ENCODE peak calls at places on chromosome 15, in nine cellular contexts. N is kidney; A is left lung; Q is fibroblast of lung; S is tibial artery; Y is caudate nucleus; Z is A549; B is naive thymus-derived CD4-positive, alpha-beta T cell; F is RWPE1. G is an unnamed sample.
A peak's percentile ranks its signal among the peaks of the same experiment; 100 is the strongest.

GRCh38 chr15:29692527-29692926 is 129.7 kb downstream of the TJP1 start:
- DNase-seq in Z (peak; percentile 64), A (no peak), S (no peak), N (no peak), B (no peak), F (no peak), Q (no peak), Y (no peak), G (no peak)

GRCh38 chr15:65824941-65825544 is 33.0 kb upstream of the DENND4A start:
- DNase-seq in B (no peak), F (no peak), N (no peak), A (no peak), Y (no peak), Q (peak; percentile 58), S (peak; percentile 62), Z (no peak), G (no peak)

GRCh38 chr15:87154771-87155170 is 1075.1 kb downstream of the AGBL1 start:
- DNase-seq in F (peak; percentile 34), A (no peak), Z (no peak), B (no peak), N (no peak), Y (no peak), S (no peak), Q (no peak), G (no peak)

GRCh38 chr15:82709421-82710207 is at the start of gene AP3B2:
- DNase-seq in A (peak; percentile 74), Q (peak; percentile 71), B (peak; percentile 52), N (peak; percentile 89), S (peak; percentile 47), Z (peak; percentile 77), F (peak; percentile 88), Y (peak; percentile 60), G (peak; percentile 50)

GRCh38 chr15:82832601-82833209 is 23.3 kb downstream of the WHAMM start:
- DNase-seq in F (peak; percentile 93), N (no peak), B (no peak), Z (peak; percentile 56), S (no peak), Q (peak; percentile 87), Y (peak; percentile 62), A (no peak), G (no peak)

GRCh38 chr15:29093696-29094343 is 175.8 kb downstream of the NSMCE3 start:
- DNase-seq in Z (no peak), Q (no peak), A (no peak), F (no peak), N (peak; percentile 43), Y (no peak), S (peak; percentile 12), B (no peak), G (no peak)

GRCh38 chr15:84749111-84749991 is 959 bp downstream of the ZNF592 start:
- DNase-seq in Q (peak; percentile 22), Z (peak; percentile 34), B (no peak), A (peak; percentile 45), N (peak; percentile 80), S (peak; percentile 38), Y (peak; percentile 14), F (peak; percentile 18), G (peak; percentile 39)

GRCh38 chr15:89089316-89090230 is 1.3 kb downstream of the ABHD2 start:
- DNase-seq in F (no peak), S (no peak), B (no peak), Z (no peak), Y (no peak), Q (no peak), A (no peak), N (no peak), G (no peak)

GRCh38 chr15:58469432-58470353 is 37.9 kb downstream of the LIPC start:
- DNase-seq in B (no peak), Q (peak; percentile 93), S (no peak), N (no peak), Z (peak; percentile 97), A (peak; percentile 49), F (peak; percentile 60), Y (peak; percentile 8), G (no peak)

GRCh38 chr15:61660579-61660978 is 399.7 kb downstream of the VPS13C start:
- DNase-seq in S (peak; percentile 72), Z (no peak), N (no peak), Q (peak; percentile 76), Y (no peak), B (no peak), F (no peak), A (no peak), G (no peak)

GRCh38 chr15:76327191-76328105 is 9.1 kb upstream of the ISL2 start:
- DNase-seq in Z (no peak), B (no peak), Y (no peak), N (no peak), F (peak; percentile 21), A (no peak), S (no peak), Q (no peak), G (no peak)

GRCh38 chr15:98951004-98951403 is 56.6 kb downstream of the PGPEP1L start:
- DNase-seq in B (no peak), Q (no peak), F (no peak), S (no peak), Y (no peak), A (no peak), N (no peak), Z (no peak), G (no peak)
- H3K27ac ChIP-seq in B (no peak overlapping the region), Q (no peak overlapping the region), F (no peak overlapping the region), S (peak overlapping the region; percentile 95), Y (no peak overlapping the region), A (no peak overlapping the region), N (no peak overlapping the region), Z (peak overlapping the region; percentile 9), G (no peak overlapping the region)

GRCh38 chr15:51332211-51333147 is 5.9 kb downstream of the CYP19A1 start:
- DNase-seq in Q (peak; percentile 21), N (no peak), Y (peak; percentile 41), A (no peak), F (no peak), Z (no peak), B (no peak), S (no peak), G (no peak)

GRCh38 chr15:51334011-51334426 is 4.4 kb downstream of the CYP19A1 start:
- DNase-seq in B (no peak), A (no peak), F (no peak), Q (no peak), S (no peak), Z (no peak), Y (no peak), N (no peak), G (no peak)

GRCh38 chr15:51333571-51333970 is 4.8 kb downstream of the CYP19A1 start:
- DNase-seq in F (no peak), Q (no peak), B (no peak), A (no peak), N (no peak), S (no peak), Z (no peak), Y (no peak), G (no peak)

GRCh38 chr15:51335087-51335486 is 3.3 kb downstream of the CYP19A1 start:
- DNase-seq in N (no peak), S (no peak), Q (no peak), Y (no peak), B (no peak), Z (no peak), A (no peak), F (no peak), G (no peak)

DNA sequence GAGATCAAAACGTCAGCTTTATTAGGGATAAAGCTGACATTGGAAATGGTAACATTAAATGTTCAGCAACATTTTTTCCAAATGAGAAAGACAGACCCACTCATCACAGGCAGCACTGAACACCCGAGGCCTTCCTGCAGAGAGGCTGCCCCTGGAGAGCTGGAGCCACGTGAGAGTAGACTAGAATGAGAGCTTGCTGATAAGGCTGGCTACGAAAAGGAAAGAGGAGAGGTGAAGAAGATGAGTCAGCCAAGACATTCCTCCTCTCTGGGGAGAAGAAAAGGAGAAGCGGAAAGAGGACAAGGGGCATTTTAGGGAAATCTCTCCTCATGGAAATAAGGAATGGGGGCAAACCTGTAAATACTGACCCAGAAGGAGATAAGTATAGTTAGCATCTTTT is 7.3 kb downstream of the CYP19A1 start:
- DNase-seq in F (no peak), N (no peak), Z (no peak), B (no peak), S (no peak), Y (no peak), Q (no peak), A (no peak), G (no peak)
- H3K27ac ChIP-seq in F (no peak overlapping the region), N (no peak overlapping the region), Z (no peak overlapping the region), B (no peak overlapping the region), S (no peak overlapping the region), Y (no peak overlapping the region), Q (no peak overlapping the region), A (peak overlapping the region; percentile 9), G (no peak overlapping the region)

GRCh38 chr15:99103279-99103678 is 1.6 kb upstream of the SYNM start:
- DNase-seq in Z (no peak), Y (no peak), A (no peak), S (no peak), F (no peak), N (peak; percentile 43), Q (no peak), B (no peak), G (no peak)

GRCh38 chr15:99102332-99103235 is 2.3 kb upstream of the SYNM start:
- DNase-seq in S (no peak), A (no peak), B (no peak), Z (no peak), Y (no peak), Q (no peak), N (peak; percentile 43), F (no peak), G (no peak)

GRCh38 chr15:99106417-99107220 is 1.7 kb downstream of the SYNM start:
- DNase-seq in N (peak; percentile 64), Q (peak; percentile 98), A (no peak), S (no peak), B (no peak), Z (no peak), Y (no peak), F (no peak), G (no peak)

GRCh38 chr15:99105516-99106341 is 849 bp downstream of the SYNM start:
- DNase-seq in Y (peak; percentile 65), F (peak; percentile 57), Z (peak; percentile 81), Q (peak; percentile 63), A (no peak), B (peak; percentile 15), S (peak; percentile 40), N (peak; percentile 84), G (no peak)

DNA sequence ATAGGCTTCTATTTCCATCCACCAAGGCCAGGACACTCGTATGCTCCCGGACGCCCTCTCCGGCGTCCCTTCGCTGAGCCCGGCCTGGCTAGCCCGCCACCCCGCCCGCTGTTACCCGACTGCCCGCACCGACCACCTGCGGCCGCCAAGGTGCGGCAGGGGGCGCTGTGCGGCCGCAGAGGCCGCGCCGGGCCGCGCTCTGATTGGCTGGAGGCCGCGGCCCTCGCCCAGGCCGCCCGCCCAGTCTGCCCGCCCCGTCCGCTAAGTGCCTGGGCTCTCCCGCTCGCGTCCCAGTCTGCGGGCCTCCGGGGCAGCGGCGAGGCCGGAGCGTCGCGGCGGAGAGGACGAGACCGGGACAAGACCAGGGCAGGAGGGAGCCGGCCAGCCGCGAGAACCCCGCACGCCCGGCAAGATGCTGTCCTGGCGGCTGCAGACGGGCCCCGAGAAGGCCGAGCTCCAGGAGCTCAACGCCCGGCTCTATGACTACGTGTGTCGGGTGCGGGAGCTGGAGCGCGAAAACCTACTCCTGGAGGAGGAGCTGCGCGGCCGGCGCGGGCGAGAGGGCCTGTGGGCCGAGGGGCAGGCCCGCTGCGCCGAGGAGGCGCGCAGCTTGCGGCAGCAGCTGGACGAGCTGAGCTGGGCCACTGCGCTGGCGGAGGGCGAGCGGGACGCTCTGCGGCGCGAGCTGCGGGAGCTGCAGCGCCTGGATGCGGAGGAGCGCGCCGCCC is at the start of gene SYNM:
- DNase-seq in Q (peak; percentile 78), S (peak; percentile 75), F (peak; percentile 93), Z (peak; percentile 93), Y (peak; percentile 61), A (peak; percentile 58), N (peak; percentile 87), B (peak; percentile 21), G (peak; percentile 74)
- H3K27ac ChIP-seq in Q (peak within 1 kb of the TSS; percentile 71), S (peak within 1 kb of the TSS; percentile 97), F (peak within 1 kb of the TSS; percentile 29), Z (peak within 1 kb of the TSS; percentile 92), Y (peak within 1 kb of the TSS; percentile 39), A (peak within 1 kb of the TSS; percentile 57), N (no peak within 1 kb of the TSS), B (no peak within 1 kb of the TSS), G (peak within 1 kb of the TSS; percentile 66)

GRCh38 chr15:27482344-27482743 is 511.4 kb downstream of the GABRG3 start:
- DNase-seq in F (no peak), Z (no peak), N (no peak), A (no peak), Y (peak; percentile 47), Q (no peak), S (no peak), B (no peak), G (no peak)
- H3K27ac ChIP-seq in F (no peak overlapping the region), Z (no peak overlapping the region), N (no peak overlapping the region), A (no peak overlapping the region), Y (peak overlapping the region; percentile 41), Q (no peak overlapping the region), S (no peak overlapping the region), B (no peak overlapping the region), G (no peak overlapping the region)

G was measured in substantia nigra.